ENCODE peak calls at places on chromosomes 3 and 15, in six cellular contexts. R is left lung, A is left ventricle myocardium inferior, H is ovary, C is PC-9, T is aorta. L is an unnamed sample. For H3K9me3, the result is how much of the 10 kb centered on the place peaks cover.

GRCh38 chr3:177569823-177570657 is 372.8 kb upstream of the TBL1XR1 start:
- DNase-seq in R (no peak), A (no peak), H (no peak), C (no peak), T (no peak), L (no peak)

GRCh38 chr3:15298504-15298903 is 33.9 kb downstream of the SH3BP5 start:
- DNase-seq in R (no peak), A (no peak), H (no peak), C (no peak), T (no peak), L (no peak)

GRCh38 chr15:22786868-22787698 is 639 bp downstream of the NIPA1 start:
- DNase-seq in R (no peak), A (no peak), H (peak), C (no peak), T (no peak), L (peak)

GRCh38 chr3:425094-425493 is 228.5 kb downstream of the CHL1 start:
- DNase-seq in R (no peak), A (no peak), H (no peak), C (no peak), T (no peak), L (no peak)

GRCh38 chr3:78858165-78858564 is 909.6 kb downstream of the ROBO1 start:
- DNase-seq in R (no peak), A (no peak), H (no peak), C (no peak), T (no peak), L (no peak)

GRCh38 chr3:99256788-99257187 is 355.3 kb upstream of the DCBLD2 start:
- DNase-seq in R (no peak), A (no peak), H (no peak), C (no peak), T (no peak), L (no peak)

GRCh38 chr3:104952587-104952986 is 414.1 kb upstream of the ALCAM start:
- DNase-seq in R (peak), A (no peak), H (no peak), C (no peak), T (no peak), L (no peak)

GRCh38 chr3:49701388-49702077 is 12.2 kb downstream of the RNF123 start:
- DNase-seq in R (no peak), A (no peak), H (no peak), C (no peak), T (no peak), L (no peak)

GRCh38 chr15:49169880-49170597 is at the start of gene GALK2:
- DNase-seq in R (peak), A (peak), H (peak), C (peak), T (peak), L (peak)

GRCh38 chr15:61175024-61175423 is 54.1 kb downstream of the RORA start:
- DNase-seq in R (no peak), A (no peak), H (no peak), C (no peak), T (no peak), L (no peak)

GRCh38 chr3:133933097-133934024 is 37.7 kb upstream of the RAB6B start:
- DNase-seq in R (no peak), A (no peak), H (no peak), C (no peak), T (no peak), L (no peak)

GRCh38 chr3:58924581-58924980 is 125.2 kb downstream of the CFAP20DC start:
- DNase-seq in R (no peak), A (no peak), H (no peak), C (no peak), T (no peak), L (no peak)

GRCh38 chr3:73427018-73427750 is 197.6 kb downstream of the PDZRN3 start:
- DNase-seq in R (no peak), A (no peak), H (no peak), C (no peak), T (no peak), L (no peak)

GRCh38 chr3:149371001-149371722 is 6.3 kb downstream of the TM4SF1 start:
- DNase-seq in R (no peak), A (no peak), H (no peak), C (peak), T (no peak), L (peak)

GRCh38 chr3:190012314-190012782 is 108.3 kb downstream of the P3H2 start:
- DNase-seq in R (no peak), A (no peak), H (no peak), C (peak), T (no peak), L (no peak)

GRCh38 chr3:192901435-192901834 is 16.2 kb downstream of the MB21D2 start:
- DNase-seq in R (no peak), A (no peak), H (no peak), C (peak), T (no peak), L (no peak)

GRCh38 chr3:53776494-53777101 is 69.6 kb downstream of the CHDH start:
- DNase-seq in R (no peak), A (no peak), H (no peak), C (no peak), T (no peak), L (no peak)

GRCh38 chr3:72629191-72629611 is 219.0 kb downstream of the SHQ1 start:
- DNase-seq in R (no peak), A (no peak), H (no peak), C (peak), T (no peak), L (no peak)

GRCh38 chr15:66834863-66835557 is 133.0 kb downstream of the SMAD6 start:
- DNase-seq in R (peak), A (no peak), H (no peak), C (peak), T (no peak), L (no peak)

GRCh38 chr3:41898631-41899030 is 63.3 kb downstream of the ULK4 start:
- DNase-seq in R (no peak), A (no peak), H (no peak), C (no peak), T (no peak), L (no peak)

DNA sequence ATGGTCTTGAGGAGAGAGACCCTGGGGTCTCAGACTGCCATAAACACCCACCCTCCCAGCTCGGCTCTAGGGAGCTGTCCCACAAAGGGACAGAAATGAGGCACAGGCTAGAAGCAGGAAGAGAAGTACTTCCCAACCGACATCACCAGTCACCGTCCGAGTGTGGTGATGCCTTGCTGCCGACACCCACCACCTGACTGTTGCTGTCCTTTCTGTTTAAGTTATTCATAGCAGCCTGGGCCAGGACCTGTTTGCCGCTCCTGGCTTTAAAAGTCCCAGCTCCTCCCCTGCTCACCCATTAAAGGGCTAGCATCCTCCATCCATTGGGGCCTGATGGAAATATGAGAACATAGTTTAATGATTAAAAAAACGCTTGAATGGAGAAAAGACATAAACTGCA is 13.2 kb upstream of the SPG11 start:
- DNase-seq in R (no peak), A (no peak), H (no peak), C (no peak), T (no peak), L (peak)
- H3K4me3 ChIP-seq in R (no peak), A (no peak), H (no peak), C (no peak), T (no peak), L (no peak)

GRCh38 chr15:25241241-25241801 is 197.5 kb downstream of the UBE3A start:
- DNase-seq in R (no peak), A (peak), H (no peak), C (no peak), T (peak), L (no peak)

GRCh38 chr15:25243800-25244097 is 195.1 kb downstream of the UBE3A start:
- DNase-seq in R (peak), A (peak), H (peak), C (no peak), T (peak), L (peak)

GRCh38 chr15:25242166-25242879 is 196.5 kb downstream of the UBE3A start:
- DNase-seq in R (peak), A (peak), H (no peak), C (no peak), T (peak), L (peak)

GRCh38 chr15:25244731-25245585 is 193.9 kb downstream of the UBE3A start:
- DNase-seq in R (peak), A (peak), H (peak), C (no peak), T (peak), L (peak)

DNA sequence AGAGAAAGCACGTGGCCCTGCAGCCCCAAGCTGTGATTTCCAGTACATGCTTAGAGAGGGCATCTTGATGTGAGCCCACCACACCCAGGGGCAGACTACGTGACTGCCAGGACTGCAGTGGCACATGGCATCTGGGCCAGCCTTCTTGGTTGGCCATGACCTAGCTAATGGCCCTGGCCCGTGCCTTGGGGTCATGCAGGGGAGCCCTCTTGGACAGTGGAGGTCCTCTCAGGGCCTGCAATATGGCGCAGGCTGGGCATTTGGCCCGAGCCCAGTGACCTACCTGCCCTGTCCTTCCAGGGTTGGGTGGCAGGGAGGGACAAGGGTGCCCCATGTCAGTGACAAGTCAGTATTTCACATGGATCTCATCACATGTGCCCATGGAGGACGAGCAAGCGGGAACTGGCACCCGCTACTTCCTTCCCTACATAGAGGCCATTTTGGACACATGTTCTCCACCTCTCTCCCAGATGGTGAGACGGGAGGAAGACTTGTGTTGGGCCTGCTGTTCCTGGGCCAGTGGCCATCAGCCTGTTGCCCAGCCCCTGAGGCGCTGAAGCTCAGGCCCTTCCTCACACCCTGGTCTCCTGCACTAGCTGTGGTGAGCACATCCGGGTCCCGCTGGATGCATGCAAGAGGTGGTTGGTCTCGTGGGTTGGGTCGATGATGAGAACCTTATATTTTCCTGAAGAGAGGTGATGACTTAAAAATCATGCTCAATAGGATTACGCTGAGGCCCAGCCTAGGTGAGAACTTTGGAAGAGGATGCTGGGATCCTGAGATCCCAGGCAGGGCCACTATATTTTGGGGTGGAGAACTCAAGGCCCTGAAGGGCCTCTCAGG is 195.6 kb downstream of the UBE3A start:
- DNase-seq in R (peak), A (peak), H (peak), C (no peak), T (peak), L (peak)
- H3K9me3 ChIP-seq in R (half or more), A (half or more), H (under half), C (under half), T (under half), L (half or more)

DNA sequence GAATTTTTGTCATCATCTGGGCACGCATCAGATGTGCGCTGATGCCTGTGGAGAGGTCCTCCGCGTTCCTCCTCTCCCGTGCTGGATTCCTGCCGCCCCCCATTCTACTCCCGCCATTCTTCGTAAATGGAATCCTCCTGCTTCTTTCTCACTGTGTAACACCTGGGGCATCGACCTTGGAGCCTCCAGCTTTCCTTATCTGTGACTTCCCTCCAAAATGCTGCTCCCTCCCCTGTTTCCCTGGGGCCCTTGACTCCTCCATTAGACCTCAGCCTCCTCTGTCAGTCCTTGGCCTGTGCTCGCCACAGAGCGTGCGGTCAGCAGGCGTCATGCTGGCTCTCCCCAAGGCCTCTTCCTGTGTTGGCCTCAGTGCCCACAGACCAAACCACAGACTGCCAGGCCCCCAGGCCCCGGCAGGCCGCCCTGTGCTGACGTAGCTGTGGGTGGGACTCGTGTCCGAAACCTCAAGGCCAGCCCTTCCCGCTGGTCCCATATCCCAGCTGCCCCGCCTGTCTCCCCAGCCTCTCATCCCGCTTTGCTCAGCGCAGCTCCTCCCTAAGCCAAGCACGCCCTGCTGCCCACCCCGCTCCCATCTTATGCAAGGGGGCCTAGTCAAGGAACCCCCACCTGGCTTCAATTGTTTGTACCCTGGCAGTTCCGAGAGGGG is 17.7 kb downstream of the TNFAIP8L3 start:
- DNase-seq in R (peak), A (peak), H (peak), C (no peak), T (peak), L (peak)
- H3K4me3 ChIP-seq in R (peak), A (peak), H (peak), C (no peak), T (no peak), L (no peak)

GRCh38 chr15:25022233-25022632 is 67.4 kb downstream of the SNRPN start:
- DNase-seq in R (no peak), A (no peak), H (no peak), C (no peak), T (no peak), L (no peak)
- H3K9me3 ChIP-seq in R (half or more), A (half or more), H (under half), C (under half), T (under half), L (half or more)

DNA sequence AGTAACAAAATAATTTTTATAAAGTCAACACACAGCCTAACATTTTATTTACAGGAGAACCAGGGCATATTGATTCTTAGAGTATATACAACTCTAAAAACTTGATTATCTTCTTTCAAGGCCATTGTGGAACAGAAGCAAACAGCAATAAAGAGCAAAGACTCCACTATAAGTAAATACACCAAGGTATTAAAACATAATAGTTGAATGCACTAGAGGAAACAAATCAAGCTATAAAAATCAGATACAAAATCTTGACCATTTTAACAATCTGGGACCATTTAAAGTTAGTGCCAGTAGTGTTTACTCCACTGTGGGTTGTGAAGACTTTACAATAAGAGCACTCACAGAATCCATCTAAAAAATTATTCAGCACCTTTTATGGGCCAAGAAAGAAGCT is 323.6 kb downstream of the AGBL1 start:
- DNase-seq in R (no peak), A (no peak), H (no peak), C (no peak), T (no peak), L (no peak)
- H3K4me3 ChIP-seq in R (no peak), A (no peak), H (no peak), C (no peak), T (no peak), L (no peak)

GRCh38 chr3:16474304-16474703 is 39.2 kb downstream of the RFTN1 start:
- DNase-seq in R (no peak), A (no peak), H (no peak), C (no peak), T (no peak), L (no peak)
- H3K9me3 ChIP-seq in R (under half), A (under half), H (under half), C (under half), T (under half), L (under half)

DNA sequence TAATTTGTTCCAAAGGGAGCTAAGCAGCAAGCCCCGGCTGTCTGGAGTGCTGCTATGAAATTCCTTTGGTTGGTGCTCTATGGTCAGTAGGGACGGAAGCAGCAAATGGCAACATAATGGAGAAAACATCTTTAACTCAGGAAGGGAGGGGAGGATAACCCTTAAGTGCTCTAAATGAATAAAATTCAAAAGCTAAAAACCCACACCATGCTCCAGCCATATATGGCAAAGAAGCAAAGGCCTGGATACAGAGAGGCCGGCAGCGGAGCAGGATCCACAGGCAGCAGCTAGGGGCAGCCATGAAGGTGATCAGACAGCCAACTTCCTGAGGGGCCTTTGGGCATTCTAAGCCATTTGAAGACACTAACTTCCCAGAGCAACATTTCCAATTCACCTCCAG is 38.9 kb downstream of the IL17RD start:
- DNase-seq in R (no peak), A (no peak), H (no peak), C (no peak), T (no peak), L (no peak)
- H3K4me3 ChIP-seq in R (no peak), A (no peak), H (no peak), C (no peak), T (no peak), L (no peak)

GRCh38 chr15:79916424-79916823 is 19.6 kb upstream of the MTHFS start:
- DNase-seq in R (no peak), A (no peak), H (no peak), C (no peak), T (no peak), L (no peak)
- H3K9me3 ChIP-seq in R (half or more), A (half or more), H (under half), C (half or more), T (under half), L (half or more)